ENCODE peak calls at places on chromosome 21, in seven cellular contexts. P is neural crest cell, M is endothelial cell of umbilical vein, V is WTC11, T is AG09319, L is OCI-LY7, R is body of pancreas. X is an unnamed sample.

GRCh38 chr21:18252686-18253085 is 8.1 kb downstream of the CHODL start:
- DNase-seq in P (no peak), M (no peak), V (no peak), T (no peak), L (no peak), R (no peak), X (no peak)

GRCh38 chr21:28590026-28590425 is 402.7 kb downstream of the LTN1 start:
- DNase-seq in P (no peak), M (no peak), V (no peak), T (no peak), L (no peak), R (no peak), X (no peak)

GRCh38 chr21:26717146-26717739 is 128.0 kb downstream of the ADAMTS1 start:
- DNase-seq in P (no peak), M (peak; percentile 30), V (no peak), T (no peak), L (peak; percentile 24), R (no peak), X (no peak)

GRCh38 chr21:25790122-25790951 is 55.6 kb downstream of the GABPA start:
- DNase-seq in P (no peak), M (peak; percentile 63), V (no peak), T (peak; percentile 12), L (peak; percentile 28), R (no peak), X (no peak)

GRCh38 chr21:31284797-31285397 is 59.2 kb downstream of the TIAM1 start:
- DNase-seq in P (no peak), M (no peak), V (no peak), T (no peak), L (no peak), R (no peak), X (no peak)

GRCh38 chr21:44065428-44065827 is 41.8 kb upstream of the PWP2 start:
- DNase-seq in P (no peak), M (no peak), V (no peak), T (no peak), L (no peak), R (peak; percentile 33), X (no peak)

GRCh38 chr21:27582946-27583270 is 616.0 kb upstream of the ADAMTS5 start:
- DNase-seq in P (no peak), M (no peak), V (no peak), T (no peak), L (no peak), R (no peak), X (no peak)

GRCh38 chr21:39599191-39599966 is 13.4 kb upstream of the B3GALT5 start:
- DNase-seq in P (no peak), M (no peak), V (no peak), T (no peak), L (no peak), R (no peak), X (no peak)

DNA sequence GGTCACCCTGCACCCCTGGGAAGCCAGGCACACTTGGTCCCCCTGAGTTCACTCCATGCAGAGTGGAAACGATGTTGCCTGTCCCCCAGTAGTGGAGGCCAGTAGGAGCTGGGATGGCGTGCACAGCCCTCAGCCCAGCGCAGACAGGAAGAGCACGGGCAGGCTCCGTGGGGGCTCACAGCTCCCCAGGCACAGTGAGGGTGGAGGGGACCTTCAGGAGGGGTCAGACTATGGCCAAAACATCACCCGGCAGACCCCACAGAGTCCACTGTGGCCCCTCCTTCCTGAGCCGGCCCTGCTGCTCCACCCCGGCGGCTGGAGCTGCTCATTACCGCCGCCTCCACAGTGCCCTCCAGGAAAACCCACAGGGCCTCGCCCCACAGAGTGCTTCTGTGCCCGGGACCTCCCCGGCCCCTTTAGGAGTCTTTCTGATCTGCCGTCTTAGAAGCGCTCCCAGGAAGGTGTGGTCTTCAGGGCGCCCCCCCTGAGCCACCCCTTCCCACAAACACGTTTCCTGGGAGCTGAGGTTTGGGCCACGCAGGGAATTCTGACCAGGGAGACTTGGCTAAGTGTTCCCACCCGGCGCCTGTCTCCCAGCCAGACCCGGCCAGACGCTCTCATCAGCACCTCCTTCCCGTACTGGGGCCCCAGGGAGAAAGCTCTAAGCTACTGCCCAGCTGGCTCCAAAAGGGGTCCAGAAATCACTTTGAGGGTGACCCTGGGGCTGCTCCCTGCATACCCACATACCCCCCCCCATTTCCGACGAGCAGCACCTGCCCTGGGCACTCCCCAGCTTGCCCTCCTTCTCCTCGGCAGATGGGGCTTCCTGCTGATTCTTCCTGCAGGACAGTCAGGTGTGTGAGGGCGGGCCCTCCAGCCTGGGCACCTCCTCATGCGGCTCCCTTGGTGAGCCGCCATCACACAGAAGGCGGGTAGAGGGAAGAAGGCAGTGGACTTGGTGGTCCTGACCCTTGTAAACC is 38.8 kb downstream of the RIPK4 start:
- DNase-seq in P (no peak), M (no peak), V (no peak), T (no peak), L (no peak), R (no peak), X (no peak)
- TF ChIP-seq CTCF in P (no peak), M (no peak), V (no peak), T (no peak), L (no peak), R (no peak), X (no peak)

GRCh38 chr21:45102391-45102932 is 28.1 kb downstream of the ADARB1 start:
- DNase-seq in P (no peak), M (peak; percentile 71), V (no peak), T (peak; percentile 28), L (peak; percentile 36), R (peak; percentile 34), X (no peak)
- TF ChIP-seq CTCF in P (peak; percentile 27), M (peak; percentile 40), V (no peak), T (peak; percentile 37), L (peak; percentile 63), R (peak; percentile 11), X (no peak)

DNA sequence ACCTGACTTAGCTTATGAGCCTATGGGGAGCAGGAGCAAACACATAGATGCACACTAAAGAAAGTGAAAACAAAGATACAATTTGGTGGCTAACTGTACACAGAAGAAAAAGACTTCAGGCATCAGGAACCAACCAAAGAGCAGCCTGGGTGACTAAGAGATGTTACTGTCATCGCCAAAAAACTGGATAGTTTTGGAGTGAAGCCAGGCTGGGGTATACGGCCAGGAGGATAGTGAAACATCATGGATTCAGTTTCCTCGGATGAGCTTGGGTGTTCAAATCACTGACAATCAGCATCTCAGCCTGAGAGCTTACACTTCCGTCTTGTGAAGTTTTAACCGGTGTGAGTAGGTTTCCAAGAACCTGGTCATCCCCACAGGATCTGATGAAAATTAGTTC is 113.8 kb upstream of the BACE2 start:
- DNase-seq in P (no peak), M (no peak), V (no peak), T (no peak), L (no peak), R (no peak), X (no peak)
- TF ChIP-seq CTCF in P (no peak), M (no peak), V (no peak), T (no peak), L (no peak), R (no peak), X (no peak)

GRCh38 chr21:41377715-41378114 is 15.9 kb downstream of the MX2 start:
- DNase-seq in P (no peak), M (no peak), V (no peak), T (no peak), L (no peak), R (no peak), X (no peak)

GRCh38 chr21:41381731-41382130 is 19.9 kb downstream of the MX2 start:
- DNase-seq in P (no peak), M (no peak), V (no peak), T (no peak), L (no peak), R (no peak), X (no peak)

GRCh38 chr21:41375875-41376274 is 14.0 kb downstream of the MX2 start:
- DNase-seq in P (no peak), M (no peak), V (no peak), T (no peak), L (no peak), R (no peak), X (no peak)

GRCh38 chr21:41379901-41380300 is 18.1 kb downstream of the MX2 start:
- DNase-seq in P (no peak), M (no peak), V (no peak), T (no peak), L (no peak), R (no peak), X (no peak)

GRCh38 chr21:41378849-41379248 is 17.0 kb downstream of the MX2 start:
- DNase-seq in P (no peak), M (no peak), V (no peak), T (no peak), L (no peak), R (no peak), X (no peak)
- TF ChIP-seq CTCF in P (no peak), M (no peak), V (no peak), T (no peak), L (no peak), R (no peak), X (no peak)

GRCh38 chr21:33480481-33481103 is 818 bp upstream of the TMEM50B start:
- DNase-seq in P (no peak), M (no peak), V (no peak), T (no peak), L (no peak), R (no peak), X (no peak)
- TF ChIP-seq CTCF in P (no peak), M (no peak), V (no peak), T (no peak), L (no peak), R (no peak), X (no peak)